ENCODE peak calls at places on chromosome 10, in seven cellular contexts. H is H9, R is tibial artery, A is HFF-Myc, D is AG04450, M is RWPE1, T is cardiac muscle cell. W is an unnamed sample.

GRCh38 chr10:116183733-116184447 is 89.1 kb downstream of the GFRA1 start:
- DNase-seq in D (no peak), H (peak; percentile 49), A (peak; percentile 24), R (no peak), T (peak; percentile 2), M (peak; percentile 48), W (no peak)

GRCh38 chr10:33235271-33235884 is 99.1 kb downstream of the NRP1 start:
- DNase-seq in H (no peak), M (no peak), D (no peak), T (peak; percentile 20), R (no peak), A (no peak), W (no peak)

GRCh38 chr10:47042815-47043750 is 131.9 kb downstream of the PTPN20 start:
- DNase-seq in D (no peak), R (no peak), H (no peak), A (no peak), M (no peak), T (no peak), W (no peak)

GRCh38 chr10:80617807-80618206 is 80.1 kb downstream of the SH2D4B start:
- DNase-seq in D (no peak), H (no peak), M (no peak), A (no peak), T (no peak), R (no peak), W (no peak)

GRCh38 chr10:95503012-95503411 is 58.2 kb downstream of the SORBS1 start:
- DNase-seq in T (no peak), M (no peak), A (no peak), R (no peak), D (no peak), H (no peak), W (no peak)

GRCh38 chr10:46050956-46051355 is 4.9 kb upstream of the MSMB start:
- DNase-seq in H (no peak), M (no peak), D (no peak), A (peak; percentile 2), R (no peak), T (peak; percentile 27), W (no peak)

GRCh38 chr10:5416981-5417380 is 4.6 kb downstream of the NET1 start:
- DNase-seq in T (no peak), D (no peak), M (no peak), H (peak; percentile 42), R (no peak), A (no peak), W (no peak)

GRCh38 chr10:123720536-123720935 is 54.4 kb downstream of the GPR26 start:
- DNase-seq in D (no peak), M (no peak), R (no peak), H (no peak), A (no peak), T (no peak), W (no peak)

GRCh38 chr10:124709862-124710261 is 34.3 kb downstream of the FAM53B start:
- DNase-seq in H (no peak), D (no peak), T (no peak), M (peak; percentile 54), R (peak; percentile 76), A (no peak), W (no peak)

GRCh38 chr10:1151071-1152033 is 95.2 kb downstream of the WDR37 start:
- DNase-seq in T (no peak), M (no peak), A (no peak), H (no peak), R (no peak), D (no peak), W (no peak)

GRCh38 chr10:98323221-98324164 is 55.5 kb upstream of the LOXL4 start:
- DNase-seq in D (peak; percentile 87), M (no peak), R (peak; percentile 79), T (peak; percentile 78), A (peak; percentile 94), H (no peak), W (peak; percentile 88)

GRCh38 chr10:13776861-13777301 is 190.1 kb downstream of the PRPF18 start:
- DNase-seq in A (peak; percentile 52), T (peak; percentile 51), H (no peak), D (no peak), R (no peak), M (no peak), W (no peak)

GRCh38 chr10:4067552-4068254 is 282.7 kb upstream of the KLF6 start:
- DNase-seq in H (no peak), T (peak; percentile 29), A (no peak), R (no peak), D (no peak), M (no peak), W (no peak)

GRCh38 chr10:75243426-75243825 is 7.7 kb upstream of the COMTD1 start:
- DNase-seq in R (no peak), A (no peak), H (no peak), T (no peak), M (no peak), D (no peak), W (peak; percentile 75)

GRCh38 chr10:88004451-88004850 is 141.0 kb downstream of the PTEN start:
- DNase-seq in T (peak; percentile 66), H (no peak), D (no peak), M (peak; percentile 8), R (no peak), A (peak; percentile 21), W (no peak)

GRCh38 chr10:24240001-24240751 is 31.2 kb downstream of the KIAA1217 start:
- DNase-seq in R (peak; percentile 30), M (no peak), T (peak; percentile 54), A (no peak), D (no peak), H (no peak), W (no peak)

GRCh38 chr10:70965566-70965965 is 77.2 kb upstream of the PCBD1 start:
- DNase-seq in M (no peak), H (no peak), R (no peak), D (no peak), T (no peak), A (no peak), W (no peak)

GRCh38 chr10:37732685-37733084 is 124.7 kb downstream of the ZNF248 start:
- DNase-seq in R (no peak), T (no peak), A (no peak), H (no peak), D (no peak), M (no peak), W (no peak)

GRCh38 chr10:61812052-61812721 is 89.3 kb upstream of the ARID5B start:
- DNase-seq in H (no peak), R (no peak), T (no peak), A (no peak), M (no peak), D (no peak), W (no peak)

GRCh38 chr10:43694526-43694925 is 45.8 kb upstream of the ZNF32 start:
- DNase-seq in A (no peak), R (no peak), T (no peak), H (no peak), D (no peak), M (no peak), W (no peak)

GRCh38 chr10:72108811-72109618 is 20.7 kb upstream of the SPOCK2 start:
- DNase-seq in R (no peak), M (no peak), D (no peak), T (no peak), H (no peak), A (no peak), W (no peak)

GRCh38 chr10:8453587-8453986 is 399.1 kb downstream of the GATA3 start:
- DNase-seq in D (no peak), M (no peak), T (peak; percentile 54), H (no peak), A (no peak), R (peak; percentile 37), W (no peak)

GRCh38 chr10:517872-518475 is 171.5 kb downstream of the DIP2C start:
- DNase-seq in M (no peak), T (no peak), D (no peak), A (no peak), H (no peak), R (no peak), W (no peak)

GRCh38 chr10:30092151-30092790 is 32.9 kb upstream of the JCAD start:
- DNase-seq in H (no peak), T (peak; percentile 46), A (no peak), D (peak; percentile 24), M (no peak), R (no peak), W (no peak)

GRCh38 chr10:30687698-30688213 is 58.2 kb upstream of the LYZL2 start:
- DNase-seq in H (peak; percentile 89), R (peak; percentile 64), A (peak; percentile 72), D (peak; percentile 45), M (peak; percentile 59), T (peak; percentile 78), W (no peak)

GRCh38 chr10:23994459-23995046 is 214.4 kb upstream of the KIAA1217 start:
- DNase-seq in R (peak; percentile 23), M (peak; percentile 60), D (peak; percentile 7), A (peak; percentile 40), H (peak; percentile 62), T (peak; percentile 69), W (no peak)

GRCh38 chr10:48444266-48444665 is 137.8 kb downstream of the MAPK8 start:
- DNase-seq in T (peak; percentile 39), M (peak; percentile 57), H (peak; percentile 54), D (no peak), A (no peak), R (no peak), W (no peak)
- TF ChIP-seq CTCF in T (peak; percentile 12), M (no peak), H (peak; percentile 67), D (peak; percentile 39), A (peak; percentile 33), R (no peak), W (no peak)

GRCh38 chr10:69936091-69936490 is 116.6 kb upstream of the MACROH2A2 start:
- DNase-seq in T (no peak), D (no peak), M (no peak), H (no peak), R (peak; percentile 31), A (no peak), W (no peak)
- TF ChIP-seq CTCF in T (peak; percentile 14), D (peak; percentile 44), M (no peak), H (peak; percentile 65), R (no peak), A (peak; percentile 25), W (no peak)

GRCh38 chr10:68083953-68084352 is 8.9 kb upstream of the HERC4 start:
- DNase-seq in R (no peak), D (no peak), A (no peak), H (no peak), T (no peak), M (no peak), W (no peak)

GRCh38 chr10:68081916-68082315 is 6.8 kb upstream of the HERC4 start:
- DNase-seq in H (no peak), M (no peak), A (no peak), T (no peak), D (no peak), R (no peak), W (no peak)

GRCh38 chr10:68080853-68081431 is 5.9 kb upstream of the HERC4 start:
- DNase-seq in T (no peak), A (no peak), M (no peak), H (no peak), R (no peak), D (no peak), W (no peak)

GRCh38 chr10:68086011-68086410 is 10.9 kb upstream of the HERC4 start:
- DNase-seq in D (no peak), R (no peak), M (no peak), A (no peak), T (no peak), H (no peak), W (no peak)

GRCh38 chr10:68082815-68083395 is 7.8 kb upstream of the HERC4 start:
- DNase-seq in T (peak; percentile 56), R (no peak), M (peak; percentile 56), A (no peak), H (no peak), D (no peak), W (no peak)
- TF ChIP-seq CTCF in T (peak; percentile 53), R (peak; percentile 58), M (peak; percentile 56), A (peak; percentile 37), H (peak; percentile 42), D (peak; percentile 62), W (no peak)

GRCh38 chr10:66604195-66604594 is 321.6 kb upstream of the LRRTM3 start:
- DNase-seq in D (no peak), T (no peak), R (no peak), M (no peak), H (peak; percentile 70), A (no peak), W (no peak)
- TF ChIP-seq CTCF in D (peak; percentile 14), T (no peak), R (no peak), M (no peak), H (peak; percentile 56), A (no peak), W (no peak)

W was measured in suprapubic skin.